ENCODE peak calls at places on chromosomes 11 and 22, in ten cellular contexts. K, Y, A, Q, J, I, F, O, D and L are unnamed samples.

GRCh38 chr11:789951-790350 is at the start of gene CEND1:
- DNase-seq in K (no peak), Y (no peak), A (no peak), Q (no peak), J (peak), I (no peak), F (no peak), O (peak), D (no peak), L (no peak)

GRCh38 chr22:28132466-28132865 is 213.4 kb upstream of the PITPNB start:
- DNase-seq in K (no peak), Y (no peak), A (no peak), Q (no peak), J (no peak), I (no peak), F (no peak), O (no peak), D (no peak), L (no peak)

GRCh38 chr11:27331984-27332383 is 31.0 kb downstream of the CCDC34 start:
- DNase-seq in K (no peak), Y (no peak), A (no peak), Q (no peak), J (no peak), I (no peak), F (no peak), O (no peak), D (no peak), L (no peak)

GRCh38 chr11:10856689-10857603 is 907 bp downstream of the ZBED5 start:
- DNase-seq in K (no peak), Y (peak), A (no peak), Q (peak), J (peak), I (no peak), F (peak), O (peak), D (no peak), L (no peak)

GRCh38 chr11:117517097-117517496 is 189.4 kb downstream of the CEP164 start:
- DNase-seq in K (no peak), Y (no peak), A (no peak), Q (no peak), J (no peak), I (no peak), F (no peak), O (no peak), D (no peak), L (no peak)

GRCh38 chr11:22522225-22522624 is 103.4 kb downstream of the FANCF start:
- DNase-seq in K (no peak), Y (no peak), A (no peak), Q (no peak), J (no peak), I (no peak), F (no peak), O (no peak), D (no peak), L (no peak)

GRCh38 chr11:10604340-10604748 is 35.9 kb upstream of the LYVE1 start:
- DNase-seq in K (no peak), Y (no peak), A (no peak), Q (no peak), J (no peak), I (no peak), F (peak), O (no peak), D (peak), L (no peak)

GRCh38 chr11:1227551-1228182 is 4.8 kb downstream of the MUC5B start:
- DNase-seq in K (no peak), Y (no peak), A (peak), Q (no peak), J (no peak), I (no peak), F (no peak), O (no peak), D (peak), L (peak)

GRCh38 chr11:19814421-19814820 is 101.8 kb downstream of the NAV2 start:
- DNase-seq in K (no peak), Y (no peak), A (no peak), Q (no peak), J (no peak), I (no peak), F (no peak), O (no peak), D (no peak), L (no peak)
- TF ChIP-seq CTCF in K (no peak), Y (no peak), A (no peak), Q (no peak), J (no peak), I (peak), F (no peak), O (no peak), D (peak), L (no peak)

GRCh38 chr11:103326070-103326794 is 217.0 kb downstream of the DYNC2H1 start:
- DNase-seq in K (peak), Y (peak), A (peak), Q (peak), J (peak), I (no peak), F (no peak), O (peak), D (no peak), L (no peak)
- TF ChIP-seq CTCF in K (peak), Y (peak), A (peak), Q (peak), J (peak), I (peak), F (peak), O (peak), D (peak), L (peak)

GRCh38 chr11:119855066-119855465 is 126.1 kb upstream of the NECTIN1 start:
- DNase-seq in K (no peak), Y (no peak), A (no peak), Q (no peak), J (no peak), I (no peak), F (peak), O (no peak), D (no peak), L (no peak)
- TF ChIP-seq CTCF in K (no peak), Y (no peak), A (no peak), Q (no peak), J (no peak), I (no peak), F (no peak), O (no peak), D (no peak), L (no peak)

GRCh38 chr11:57116654-57117053 is 65.1 kb upstream of the LRRC55 start:
- DNase-seq in K (peak), Y (peak), A (no peak), Q (peak), J (peak), I (no peak), F (peak), O (peak), D (no peak), L (no peak)
- TF ChIP-seq CTCF in K (peak), Y (peak), A (peak), Q (peak), J (peak), I (peak), F (peak), O (peak), D (peak), L (peak)